ENCODE peak calls at places on chromosomes 6 and 20, in four cellular contexts. Z is lower lobe of right lung, X is left lung, J is AG04449. H is an unnamed sample.

GRCh38 chr6:148835920-148836441 is 89.2 kb downstream of the UST start:
- DNase-seq in X (no peak), J (peak), Z (no peak), H (no peak)

GRCh38 chr6:11536795-11537194 is 754 bp upstream of the TMEM170B start:
- DNase-seq in J (no peak), X (no peak), Z (peak), H (peak)

GRCh38 chr20:49919009-49919408 is 3.7 kb upstream of the SPATA2 start:
- DNase-seq in Z (no peak), J (no peak), X (no peak), H (no peak)

GRCh38 chr6:29909995-29910394 is 32.3 kb upstream of the HLA-A start:
- DNase-seq in X (no peak), J (no peak), Z (no peak), H (no peak)

GRCh38 chr6:146289816-146290588 is 253.6 kb upstream of the RAB32 start:
- DNase-seq in X (no peak), J (no peak), Z (no peak), H (no peak)

GRCh38 chr20:46087161-46087560 is 2.6 kb downstream of the NCOA5 start:
- DNase-seq in Z (no peak), X (no peak), J (no peak), H (no peak)

GRCh38 chr6:88914885-88915598 is 48.4 kb downstream of the RNGTT start:
- DNase-seq in Z (no peak), X (no peak), J (no peak), H (no peak)

GRCh38 chr6:157893238-157893637 is 70.2 kb downstream of the SNX9 start:
- DNase-seq in J (no peak), Z (no peak), X (no peak), H (no peak)

GRCh38 chr20:62523473-62524203 is 47.8 kb upstream of the GATA5 start:
- DNase-seq in Z (no peak), J (no peak), X (no peak), H (no peak)

GRCh38 chr6:169904051-169904922 is 152.9 kb downstream of the ERMARD start:
- DNase-seq in Z (no peak), J (no peak), X (peak), H (no peak)

GRCh38 chr6:53547815-53548496 is 3.1 kb upstream of the GCLC start:
- DNase-seq in J (peak), Z (peak), X (peak), H (peak)

GRCh38 chr6:157148391-157149323 is 174.7 kb downstream of the TMEM242 start:
- DNase-seq in X (no peak), Z (no peak), J (peak), H (no peak)

GRCh38 chr6:112415366-112415765 is 68.2 kb downstream of the RFPL4B start:
- DNase-seq in J (no peak), Z (no peak), X (no peak), H (no peak)

GRCh38 chr6:155026366-155027045 is 31.4 kb downstream of the TIAM2 start:
- DNase-seq in J (peak), X (peak), Z (no peak), H (no peak)

GRCh38 chr6:154848580-154848979 is 115.4 kb downstream of the SCAF8 start:
- DNase-seq in J (no peak), X (no peak), Z (no peak), H (no peak)

GRCh38 chr6:80625405-80625804 is 518.9 kb downstream of the BCKDHB start:
- DNase-seq in X (no peak), Z (no peak), J (no peak), H (no peak)

DNA sequence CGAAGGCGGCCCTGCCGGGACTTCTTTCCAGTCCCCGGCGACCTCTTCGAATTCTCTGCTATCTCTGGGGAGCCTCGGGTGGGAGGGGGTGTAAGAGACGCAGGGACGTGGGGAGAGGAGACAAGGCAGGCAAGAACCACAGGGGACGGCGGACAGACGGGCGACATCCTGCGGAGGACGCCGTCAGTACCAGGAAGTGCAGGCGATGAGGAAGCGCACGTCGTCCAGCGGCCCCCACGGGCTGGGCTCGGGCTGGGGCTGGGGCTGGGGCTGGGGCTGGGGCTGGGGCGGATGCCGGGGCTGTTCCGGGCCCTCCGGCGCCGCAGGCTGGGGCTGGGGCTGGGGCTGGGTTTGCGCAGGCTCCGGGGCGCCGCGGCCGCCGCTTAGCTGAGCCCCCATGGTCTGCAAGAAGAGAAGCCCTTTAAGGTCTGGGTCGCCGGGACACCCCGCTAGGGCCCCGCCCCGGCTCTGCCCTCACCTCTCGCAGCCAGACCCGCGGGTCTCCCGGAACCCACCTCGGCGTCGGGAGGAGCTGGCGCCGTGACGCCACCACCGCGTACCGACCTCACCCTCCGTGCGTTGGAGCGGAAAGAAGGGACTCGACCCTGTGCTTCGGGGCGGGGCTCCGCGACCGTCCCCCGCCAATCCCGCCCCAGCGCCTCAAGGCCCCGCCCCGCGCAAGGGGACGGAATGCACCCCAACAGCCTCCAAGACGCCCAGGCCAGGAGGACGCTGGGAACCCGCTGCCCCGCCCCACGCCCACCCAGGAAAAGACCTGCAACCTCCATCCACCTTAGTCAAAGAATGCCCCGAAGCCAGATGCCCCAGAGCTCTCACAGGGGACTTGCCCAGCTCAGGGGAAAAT is at the start of gene MMP24OS:
- DNase-seq in X (peak), J (no peak), Z (peak), H (peak)
- TF ChIP-seq CTCF in X (no peak), J (peak), Z (peak), H (no peak)

DNA sequence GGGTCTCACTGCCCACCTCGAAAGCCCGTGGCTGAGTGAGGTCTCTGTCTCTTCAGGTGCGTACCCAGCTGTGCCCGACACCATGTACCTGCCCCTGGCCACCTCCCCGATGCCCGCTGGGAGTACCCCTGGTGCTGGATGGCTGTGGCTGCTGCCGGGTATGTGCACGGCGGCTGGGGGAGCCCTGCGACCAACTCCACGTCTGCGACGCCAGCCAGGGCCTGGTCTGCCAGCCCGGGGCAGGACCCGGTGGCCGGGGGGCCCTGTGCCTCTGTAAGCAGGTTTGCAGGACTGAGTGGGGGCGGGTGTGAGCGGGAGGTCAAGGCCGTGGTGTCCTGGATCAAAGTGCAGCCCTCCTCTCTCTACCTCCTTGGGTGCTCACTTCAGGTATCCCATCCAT is 4.7 kb downstream of the CCN5 start:
- DNase-seq in Z (peak), J (no peak), X (peak), H (no peak)
- H3K4me3 ChIP-seq in Z (no peak), J (no peak), X (no peak), H (no peak)

GRCh38 chr6:22828179-22829062 is 259.1 kb downstream of the HDGFL1 start:
- DNase-seq in X (no peak), Z (no peak), J (peak), H (peak)
- TF ChIP-seq CTCF in X (peak), Z (peak), J (peak), H (peak)

GRCh38 chr20:44809380-44810060 is 826 bp downstream of the RIMS4 start:
- DNase-seq in Z (no peak), J (no peak), X (no peak), H (no peak)
- H3K4me3 ChIP-seq in Z (peak), J (no peak), X (peak), H (no peak)

GRCh38 chr6:161429921-161430490 is 156.1 kb upstream of the AGPAT4 start:
- DNase-seq in Z (no peak), X (no peak), J (no peak), H (no peak)
- TF ChIP-seq CTCF in Z (no peak), X (no peak), J (no peak), H (no peak)